ENCODE peak calls at places on chromosome 22, in ten cellular contexts. One of them, this sample, is unnamed.

GRCh38 chr22:37457093-37457893 is 28.9 kb downstream of the MFNG start:
- DNase-seq in retinal pigment epithelial cell: no peak
- DNase-seq in cardiac fibroblast: peak
- DNase-seq in adrenal gland: peak
- DNase-seq in heart right ventricle: peak
- DNase-seq in HL-60: peak
- DNase-seq in tibial artery: no peak
- DNase-seq in lower lobe of right lung: peak
- DNase-seq in body of pancreas: peak
- DNase-seq in dorsolateral prefrontal cortex: peak
- DNase-seq in this sample: peak

GRCh38 chr22:27749597-27750225 is 51.8 kb downstream of the MN1 start:
- DNase-seq in retinal pigment epithelial cell: no peak
- DNase-seq in cardiac fibroblast: peak
- DNase-seq in adrenal gland: no peak
- DNase-seq in heart right ventricle: no peak
- DNase-seq in HL-60: no peak
- DNase-seq in tibial artery: peak
- DNase-seq in lower lobe of right lung: peak
- DNase-seq in body of pancreas: no peak
- DNase-seq in dorsolateral prefrontal cortex: no peak
- DNase-seq in this sample: peak

GRCh38 chr22:34950480-34950879 is 115.5 kb upstream of the ISX start:
- DNase-seq in retinal pigment epithelial cell: no peak
- DNase-seq in cardiac fibroblast: no peak
- DNase-seq in adrenal gland: no peak
- DNase-seq in heart right ventricle: no peak
- DNase-seq in HL-60: no peak
- DNase-seq in tibial artery: no peak
- DNase-seq in lower lobe of right lung: no peak
- DNase-seq in body of pancreas: no peak
- DNase-seq in dorsolateral prefrontal cortex: no peak
- DNase-seq in this sample: no peak

GRCh38 chr22:24157783-24158170 is 23.5 kb upstream of the SUSD2 start:
- DNase-seq in retinal pigment epithelial cell: no peak
- DNase-seq in cardiac fibroblast: no peak
- DNase-seq in adrenal gland: no peak
- DNase-seq in heart right ventricle: no peak
- DNase-seq in HL-60: no peak
- DNase-seq in tibial artery: peak
- DNase-seq in lower lobe of right lung: no peak
- DNase-seq in body of pancreas: no peak
- DNase-seq in dorsolateral prefrontal cortex: peak
- DNase-seq in this sample: no peak

GRCh38 chr22:39292561-39293074 is 26.8 kb downstream of the RPL3 start:
- DNase-seq in retinal pigment epithelial cell: peak
- DNase-seq in cardiac fibroblast: peak
- DNase-seq in adrenal gland: peak
- DNase-seq in heart right ventricle: peak
- DNase-seq in HL-60: peak
- DNase-seq in tibial artery: peak
- DNase-seq in lower lobe of right lung: peak
- DNase-seq in body of pancreas: peak
- DNase-seq in dorsolateral prefrontal cortex: peak
- DNase-seq in this sample: peak

GRCh38 chr22:48580481-48580970 is 1247.1 kb downstream of the BRD1 start:
- DNase-seq in retinal pigment epithelial cell: no peak
- DNase-seq in cardiac fibroblast: no peak
- DNase-seq in adrenal gland: no peak
- DNase-seq in heart right ventricle: no peak
- DNase-seq in HL-60: no peak
- DNase-seq in tibial artery: no peak
- DNase-seq in lower lobe of right lung: peak
- DNase-seq in body of pancreas: no peak
- DNase-seq in dorsolateral prefrontal cortex: no peak
- DNase-seq in this sample: no peak

GRCh38 chr22:28094831-28095230 is 175.8 kb upstream of the PITPNB start:
- DNase-seq in retinal pigment epithelial cell: peak
- DNase-seq in cardiac fibroblast: no peak
- DNase-seq in adrenal gland: no peak
- DNase-seq in heart right ventricle: no peak
- DNase-seq in HL-60: no peak
- DNase-seq in tibial artery: no peak
- DNase-seq in lower lobe of right lung: no peak
- DNase-seq in body of pancreas: no peak
- DNase-seq in dorsolateral prefrontal cortex: no peak
- DNase-seq in this sample: no peak

GRCh38 chr22:17969732-17970131 is 54.6 kb downstream of the MICAL3 start:
- DNase-seq in retinal pigment epithelial cell: peak
- DNase-seq in cardiac fibroblast: peak
- DNase-seq in adrenal gland: peak
- DNase-seq in heart right ventricle: no peak
- DNase-seq in HL-60: no peak
- DNase-seq in tibial artery: no peak
- DNase-seq in lower lobe of right lung: no peak
- DNase-seq in body of pancreas: no peak
- DNase-seq in dorsolateral prefrontal cortex: no peak
- DNase-seq in this sample: peak

GRCh38 chr22:22201925-22202343 is 42.7 kb upstream of the VPREB1 start:
- DNase-seq in retinal pigment epithelial cell: no peak
- DNase-seq in cardiac fibroblast: no peak
- DNase-seq in adrenal gland: no peak
- DNase-seq in heart right ventricle: no peak
- DNase-seq in HL-60: no peak
- DNase-seq in tibial artery: no peak
- DNase-seq in lower lobe of right lung: no peak
- DNase-seq in body of pancreas: no peak
- DNase-seq in dorsolateral prefrontal cortex: no peak
- DNase-seq in this sample: no peak

GRCh38 chr22:18060646-18061620 is 16.9 kb upstream of the PEX26 start:
- DNase-seq in retinal pigment epithelial cell: no peak
- DNase-seq in cardiac fibroblast: peak
- DNase-seq in adrenal gland: no peak
- DNase-seq in heart right ventricle: no peak
- DNase-seq in HL-60: no peak
- DNase-seq in tibial artery: no peak
- DNase-seq in lower lobe of right lung: no peak
- DNase-seq in body of pancreas: peak
- DNase-seq in dorsolateral prefrontal cortex: no peak
- DNase-seq in this sample: peak

GRCh38 chr22:48444320-48445112 is 1383.2 kb downstream of the BRD1 start:
- DNase-seq in retinal pigment epithelial cell: no peak
- DNase-seq in cardiac fibroblast: no peak
- DNase-seq in adrenal gland: no peak
- DNase-seq in heart right ventricle: no peak
- DNase-seq in HL-60: no peak
- DNase-seq in tibial artery: no peak
- DNase-seq in lower lobe of right lung: peak
- DNase-seq in body of pancreas: no peak
- DNase-seq in dorsolateral prefrontal cortex: no peak
- DNase-seq in this sample: no peak

GRCh38 chr22:27461470-27461869 is 340.1 kb downstream of the MN1 start:
- DNase-seq in retinal pigment epithelial cell: peak
- DNase-seq in cardiac fibroblast: peak
- DNase-seq in adrenal gland: no peak
- DNase-seq in heart right ventricle: no peak
- DNase-seq in HL-60: no peak
- DNase-seq in tibial artery: no peak
- DNase-seq in lower lobe of right lung: no peak
- DNase-seq in body of pancreas: no peak
- DNase-seq in dorsolateral prefrontal cortex: no peak
- DNase-seq in this sample: peak

GRCh38 chr22:46287873-46288751 is 8.6 kb upstream of the GTSE1 start:
- DNase-seq in retinal pigment epithelial cell: no peak
- DNase-seq in cardiac fibroblast: no peak
- DNase-seq in adrenal gland: no peak
- DNase-seq in heart right ventricle: no peak
- DNase-seq in HL-60: peak
- DNase-seq in tibial artery: peak
- DNase-seq in lower lobe of right lung: peak
- DNase-seq in body of pancreas: peak
- DNase-seq in dorsolateral prefrontal cortex: no peak
- DNase-seq in this sample: no peak

GRCh38 chr22:30947163-30947820 is 21.3 kb downstream of the MORC2 start:
- DNase-seq in retinal pigment epithelial cell: no peak
- DNase-seq in cardiac fibroblast: no peak
- DNase-seq in adrenal gland: no peak
- DNase-seq in heart right ventricle: peak
- DNase-seq in HL-60: no peak
- DNase-seq in tibial artery: peak
- DNase-seq in lower lobe of right lung: no peak
- DNase-seq in body of pancreas: no peak
- DNase-seq in dorsolateral prefrontal cortex: peak
- DNase-seq in this sample: peak

DNA sequence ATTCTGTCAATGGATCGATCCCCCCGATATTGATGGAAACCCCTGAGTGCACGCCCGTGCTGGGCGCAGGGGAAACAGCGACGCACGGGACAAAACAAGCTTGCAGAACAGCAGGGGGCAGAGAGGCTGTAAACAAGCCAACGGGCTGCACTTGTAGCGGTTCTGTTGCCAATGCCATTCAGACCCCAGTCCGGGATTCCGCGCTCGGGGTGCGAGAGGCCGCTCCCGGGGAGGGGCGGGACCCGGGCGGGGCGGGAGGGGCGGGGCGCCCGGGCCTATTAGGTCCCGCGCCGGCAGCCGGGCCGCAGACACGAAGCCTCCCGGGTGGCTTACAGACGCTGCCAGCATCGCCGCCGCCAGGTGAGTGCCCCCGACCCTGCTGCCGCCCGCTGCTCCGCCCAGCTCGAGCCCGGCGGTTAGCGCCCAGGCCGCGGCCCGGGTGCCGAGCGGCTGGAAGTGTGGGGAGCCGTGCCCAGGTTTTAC is at the start of gene BIK:
- DNase-seq in retinal pigment epithelial cell: no peak
- DNase-seq in cardiac fibroblast: peak
- DNase-seq in adrenal gland: peak
- DNase-seq in heart right ventricle: no peak
- DNase-seq in HL-60: peak
- DNase-seq in tibial artery: no peak
- DNase-seq in lower lobe of right lung: peak
- DNase-seq in body of pancreas: peak
- DNase-seq in dorsolateral prefrontal cortex: peak
- DNase-seq in this sample: peak
- TF ChIP-seq CTCF in retinal pigment epithelial cell: peak
- TF ChIP-seq CTCF in cardiac fibroblast: peak
- TF ChIP-seq CTCF in adrenal gland: peak
- TF ChIP-seq CTCF in heart right ventricle: no peak
- TF ChIP-seq CTCF in HL-60: no peak
- TF ChIP-seq CTCF in tibial artery: peak
- TF ChIP-seq CTCF in lower lobe of right lung: no peak
- TF ChIP-seq CTCF in body of pancreas: no peak
- TF ChIP-seq CTCF in dorsolateral prefrontal cortex: no peak
- TF ChIP-seq CTCF in this sample: peak

DNA sequence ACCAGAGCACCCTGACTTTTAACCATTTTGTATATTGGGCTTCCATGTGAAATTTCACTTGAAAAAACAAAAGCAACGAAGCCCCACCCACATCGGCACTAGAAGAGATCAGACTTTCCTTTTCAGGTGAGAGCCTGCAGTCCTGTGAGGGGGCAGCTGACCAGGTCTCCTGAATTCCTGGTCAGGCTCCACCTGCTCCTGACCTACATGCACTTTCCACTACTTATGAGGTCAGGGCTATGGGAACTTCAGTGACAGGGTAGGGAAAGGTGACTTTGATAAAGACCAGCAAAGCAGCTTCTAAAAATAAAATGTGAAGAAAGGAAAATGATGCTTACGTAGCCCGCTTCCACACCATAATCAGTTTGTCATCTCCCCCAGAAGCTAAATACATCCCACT is 24.7 kb downstream of the HIRA start:
- DNase-seq in retinal pigment epithelial cell: no peak
- DNase-seq in cardiac fibroblast: no peak
- DNase-seq in adrenal gland: no peak
- DNase-seq in heart right ventricle: no peak
- DNase-seq in HL-60: no peak
- DNase-seq in tibial artery: no peak
- DNase-seq in lower lobe of right lung: no peak
- DNase-seq in body of pancreas: no peak
- DNase-seq in dorsolateral prefrontal cortex: no peak
- DNase-seq in this sample: no peak
- H3K4me3 ChIP-seq in retinal pigment epithelial cell: no peak
- H3K4me3 ChIP-seq in cardiac fibroblast: no peak
- H3K4me3 ChIP-seq in adrenal gland: no peak
- H3K4me3 ChIP-seq in heart right ventricle: no peak
- H3K4me3 ChIP-seq in HL-60: no peak
- H3K4me3 ChIP-seq in tibial artery: no peak
- H3K4me3 ChIP-seq in lower lobe of right lung: no peak
- H3K4me3 ChIP-seq in body of pancreas: no peak
- H3K4me3 ChIP-seq in dorsolateral prefrontal cortex: no peak
- H3K4me3 ChIP-seq in this sample: no peak

GRCh38 chr22:32612834-32613233 is 138.2 kb downstream of the FBXO7 start:
- DNase-seq in retinal pigment epithelial cell: no peak
- DNase-seq in cardiac fibroblast: no peak
- DNase-seq in adrenal gland: no peak
- DNase-seq in heart right ventricle: no peak
- DNase-seq in HL-60: peak
- DNase-seq in tibial artery: no peak
- DNase-seq in lower lobe of right lung: no peak
- DNase-seq in body of pancreas: no peak
- DNase-seq in dorsolateral prefrontal cortex: no peak
- DNase-seq in this sample: no peak
- TF ChIP-seq CTCF in retinal pigment epithelial cell: no peak
- TF ChIP-seq CTCF in cardiac fibroblast: no peak
- TF ChIP-seq CTCF in adrenal gland: no peak
- TF ChIP-seq CTCF in heart right ventricle: no peak
- TF ChIP-seq CTCF in HL-60: no peak
- TF ChIP-seq CTCF in tibial artery: no peak
- TF ChIP-seq CTCF in lower lobe of right lung: no peak
- TF ChIP-seq CTCF in body of pancreas: no peak
- TF ChIP-seq CTCF in dorsolateral prefrontal cortex: no peak
- TF ChIP-seq CTCF in this sample: no peak

DNA sequence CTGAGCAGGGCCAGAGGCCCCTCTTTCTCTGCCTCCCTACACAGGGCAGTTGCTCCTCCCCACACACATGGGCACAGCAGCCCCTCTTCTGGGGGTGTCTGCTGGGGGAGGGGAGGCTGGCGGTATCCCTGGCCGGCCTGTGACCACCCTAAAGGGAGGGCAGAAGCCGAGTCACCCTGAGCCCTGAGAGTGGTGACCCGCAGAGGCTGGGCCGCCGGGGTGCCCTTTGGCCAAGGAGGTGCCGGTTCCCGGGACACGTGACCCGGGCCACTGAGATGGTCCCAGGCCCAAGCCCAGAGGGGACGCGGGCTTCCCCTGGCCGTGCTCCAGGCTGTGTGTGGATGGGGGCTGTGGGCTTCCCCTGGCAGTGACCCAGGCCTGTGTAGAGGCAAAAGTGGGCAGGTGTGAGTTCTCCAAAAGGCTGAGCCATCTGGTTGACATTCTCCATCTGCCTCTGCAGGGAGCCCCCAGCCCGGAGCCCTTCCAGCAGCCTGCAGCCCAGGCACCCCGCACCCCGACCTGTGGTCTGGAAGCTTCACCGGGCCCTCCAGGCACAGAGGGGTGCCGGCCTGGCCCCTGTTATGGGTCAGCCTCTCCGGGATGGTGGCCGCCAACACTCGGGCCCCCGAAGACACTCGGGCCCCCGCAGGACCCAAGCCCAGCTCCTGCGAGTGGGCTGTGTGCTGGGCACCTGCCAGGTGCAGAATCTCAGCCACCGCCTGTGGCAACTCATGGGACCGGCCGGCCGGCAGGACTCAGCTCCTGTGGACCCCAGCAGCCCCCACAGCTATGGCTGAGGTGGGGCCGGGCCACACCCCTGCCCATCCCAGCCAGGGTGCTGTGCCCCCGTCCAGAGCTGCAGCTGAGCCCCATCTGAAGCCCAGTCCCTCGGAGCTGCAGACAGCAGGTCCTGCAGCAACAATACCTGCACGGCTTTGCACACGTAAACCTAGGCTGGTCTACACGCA is 1.0 kb downstream of the ADM2 start:
- DNase-seq in retinal pigment epithelial cell: no peak
- DNase-seq in cardiac fibroblast: no peak
- DNase-seq in adrenal gland: no peak
- DNase-seq in heart right ventricle: no peak
- DNase-seq in HL-60: no peak
- DNase-seq in tibial artery: no peak
- DNase-seq in lower lobe of right lung: no peak
- DNase-seq in body of pancreas: no peak
- DNase-seq in dorsolateral prefrontal cortex: no peak
- DNase-seq in this sample: no peak
- H3K4me3 ChIP-seq in retinal pigment epithelial cell: peak
- H3K4me3 ChIP-seq in cardiac fibroblast: peak
- H3K4me3 ChIP-seq in adrenal gland: no peak
- H3K4me3 ChIP-seq in heart right ventricle: peak
- H3K4me3 ChIP-seq in HL-60: no peak
- H3K4me3 ChIP-seq in tibial artery: no peak
- H3K4me3 ChIP-seq in lower lobe of right lung: peak
- H3K4me3 ChIP-seq in body of pancreas: peak
- H3K4me3 ChIP-seq in dorsolateral prefrontal cortex: peak
- H3K4me3 ChIP-seq in this sample: peak

This sample was measured in epithelial cell of esophagus.